ENCODE peak calls at places on chromosomes 16 and 17, in seven cellular contexts. One of them, this sample, is unnamed.

GRCh38 chr16:81518439-81518757 is 73.8 kb downstream of the CMIP start:
- DNase-seq in PC-9: no peak
- DNase-seq in pancreas: no peak
- DNase-seq in mucosa of descending colon: peak
- DNase-seq in D721Med: no peak
- DNase-seq in fibroblast of mammary gland: no peak
- DNase-seq in CD8-positive, alpha-beta T cell: no peak
- DNase-seq in this sample: no peak

GRCh38 chr17:50115744-50116143 is 14.2 kb downstream of the SAMD14 start:
- DNase-seq in PC-9: no peak
- DNase-seq in pancreas: no peak
- DNase-seq in mucosa of descending colon: no peak
- DNase-seq in D721Med: no peak
- DNase-seq in fibroblast of mammary gland: no peak
- DNase-seq in CD8-positive, alpha-beta T cell: no peak
- DNase-seq in this sample: no peak

GRCh38 chr17:49746791-49747490 is 17.0 kb downstream of the FAM117A start:
- DNase-seq in PC-9: no peak
- DNase-seq in pancreas: no peak
- DNase-seq in mucosa of descending colon: no peak
- DNase-seq in D721Med: no peak
- DNase-seq in fibroblast of mammary gland: no peak
- DNase-seq in CD8-positive, alpha-beta T cell: no peak
- DNase-seq in this sample: no peak

GRCh38 chr16:75481475-75481874 is 13.8 kb downstream of the CHST6 start:
- DNase-seq in PC-9: no peak
- DNase-seq in pancreas: no peak
- DNase-seq in mucosa of descending colon: no peak
- DNase-seq in D721Med: no peak
- DNase-seq in fibroblast of mammary gland: no peak
- DNase-seq in CD8-positive, alpha-beta T cell: no peak
- DNase-seq in this sample: no peak

GRCh38 chr16:24013733-24014645 is 178.2 kb downstream of the PRKCB start:
- DNase-seq in PC-9: no peak
- DNase-seq in pancreas: no peak
- DNase-seq in mucosa of descending colon: peak
- DNase-seq in D721Med: no peak
- DNase-seq in fibroblast of mammary gland: no peak
- DNase-seq in CD8-positive, alpha-beta T cell: peak
- DNase-seq in this sample: no peak

GRCh38 chr16:878071-878784 is 77.7 kb upstream of the GNG13 start:
- DNase-seq in PC-9: no peak
- DNase-seq in pancreas: no peak
- DNase-seq in mucosa of descending colon: peak
- DNase-seq in D721Med: no peak
- DNase-seq in fibroblast of mammary gland: no peak
- DNase-seq in CD8-positive, alpha-beta T cell: no peak
- DNase-seq in this sample: peak

GRCh38 chr16:26058326-26058725 is 366.6 kb downstream of the HS3ST4 start:
- DNase-seq in PC-9: no peak
- DNase-seq in pancreas: no peak
- DNase-seq in mucosa of descending colon: no peak
- DNase-seq in D721Med: no peak
- DNase-seq in fibroblast of mammary gland: no peak
- DNase-seq in CD8-positive, alpha-beta T cell: no peak
- DNase-seq in this sample: no peak

GRCh38 chr16:87129771-87130170 is 187.4 kb downstream of the C16orf95 start:
- DNase-seq in PC-9: no peak
- DNase-seq in pancreas: no peak
- DNase-seq in mucosa of descending colon: no peak
- DNase-seq in D721Med: no peak
- DNase-seq in fibroblast of mammary gland: peak
- DNase-seq in CD8-positive, alpha-beta T cell: no peak
- DNase-seq in this sample: no peak

GRCh38 chr16:67384778-67385510 is 8.4 kb downstream of the TPPP3 start:
- DNase-seq in PC-9: no peak
- DNase-seq in pancreas: peak
- DNase-seq in mucosa of descending colon: no peak
- DNase-seq in D721Med: no peak
- DNase-seq in fibroblast of mammary gland: no peak
- DNase-seq in CD8-positive, alpha-beta T cell: no peak
- DNase-seq in this sample: no peak

GRCh38 chr17:52024296-52024870 is 134.1 kb downstream of the CA10 start:
- DNase-seq in PC-9: no peak
- DNase-seq in pancreas: no peak
- DNase-seq in mucosa of descending colon: no peak
- DNase-seq in D721Med: no peak
- DNase-seq in fibroblast of mammary gland: no peak
- DNase-seq in CD8-positive, alpha-beta T cell: no peak
- DNase-seq in this sample: no peak

GRCh38 chr17:17818088-17818526 is 18.7 kb downstream of the SREBF1 start:
- DNase-seq in PC-9: no peak
- DNase-seq in pancreas: no peak
- DNase-seq in mucosa of descending colon: peak
- DNase-seq in D721Med: peak
- DNase-seq in fibroblast of mammary gland: peak
- DNase-seq in CD8-positive, alpha-beta T cell: no peak
- DNase-seq in this sample: no peak

GRCh38 chr16:58464916-58465731 is 34.8 kb upstream of the NDRG4 start:
- DNase-seq in PC-9: no peak
- DNase-seq in pancreas: no peak
- DNase-seq in mucosa of descending colon: no peak
- DNase-seq in D721Med: no peak
- DNase-seq in fibroblast of mammary gland: no peak
- DNase-seq in CD8-positive, alpha-beta T cell: no peak
- DNase-seq in this sample: peak

GRCh38 chr16:1037023-1037933 is 35.3 kb upstream of the SSTR5 start:
- DNase-seq in PC-9: peak
- DNase-seq in pancreas: no peak
- DNase-seq in mucosa of descending colon: no peak
- DNase-seq in D721Med: no peak
- DNase-seq in fibroblast of mammary gland: peak
- DNase-seq in CD8-positive, alpha-beta T cell: no peak
- DNase-seq in this sample: no peak

GRCh38 chr17:17155568-17155967 is 50.6 kb downstream of the PLD6 start:
- DNase-seq in PC-9: no peak
- DNase-seq in pancreas: no peak
- DNase-seq in mucosa of descending colon: no peak
- DNase-seq in D721Med: no peak
- DNase-seq in fibroblast of mammary gland: no peak
- DNase-seq in CD8-positive, alpha-beta T cell: no peak
- DNase-seq in this sample: no peak

GRCh38 chr17:29838961-29839360 is 91.1 kb downstream of the SSH2 start:
- DNase-seq in PC-9: no peak
- DNase-seq in pancreas: no peak
- DNase-seq in mucosa of descending colon: no peak
- DNase-seq in D721Med: no peak
- DNase-seq in fibroblast of mammary gland: no peak
- DNase-seq in CD8-positive, alpha-beta T cell: no peak
- DNase-seq in this sample: peak

GRCh38 chr17:1241904-1242303 is 28.3 kb upstream of the BHLHA9 start:
- DNase-seq in PC-9: no peak
- DNase-seq in pancreas: no peak
- DNase-seq in mucosa of descending colon: no peak
- DNase-seq in D721Med: no peak
- DNase-seq in fibroblast of mammary gland: peak
- DNase-seq in CD8-positive, alpha-beta T cell: no peak
- DNase-seq in this sample: no peak

GRCh38 chr17:68576811-68577551 is 24.2 kb downstream of the FAM20A start:
- DNase-seq in PC-9: no peak
- DNase-seq in pancreas: peak
- DNase-seq in mucosa of descending colon: no peak
- DNase-seq in D721Med: no peak
- DNase-seq in fibroblast of mammary gland: peak
- DNase-seq in CD8-positive, alpha-beta T cell: no peak
- DNase-seq in this sample: no peak

GRCh38 chr17:63095879-63096278 is 129.8 kb downstream of the TANC2 start:
- DNase-seq in PC-9: no peak
- DNase-seq in pancreas: no peak
- DNase-seq in mucosa of descending colon: no peak
- DNase-seq in D721Med: no peak
- DNase-seq in fibroblast of mammary gland: no peak
- DNase-seq in CD8-positive, alpha-beta T cell: no peak
- DNase-seq in this sample: no peak

GRCh38 chr16:85202631-85203461 is 90.6 kb upstream of the CIBAR2 start:
- DNase-seq in PC-9: no peak
- DNase-seq in pancreas: peak
- DNase-seq in mucosa of descending colon: peak
- DNase-seq in D721Med: no peak
- DNase-seq in fibroblast of mammary gland: peak
- DNase-seq in CD8-positive, alpha-beta T cell: no peak
- DNase-seq in this sample: no peak

GRCh38 chr16:22813946-22814325 is at the start of gene HS3ST2:
- DNase-seq in PC-9: no peak
- DNase-seq in pancreas: no peak
- DNase-seq in mucosa of descending colon: peak
- DNase-seq in D721Med: peak
- DNase-seq in fibroblast of mammary gland: peak
- DNase-seq in CD8-positive, alpha-beta T cell: no peak
- DNase-seq in this sample: peak
- TF ChIP-seq CTCF in PC-9: no peak
- TF ChIP-seq CTCF in pancreas: no peak
- TF ChIP-seq CTCF in mucosa of descending colon: no peak
- TF ChIP-seq CTCF in D721Med: peak
- TF ChIP-seq CTCF in fibroblast of mammary gland: no peak
- TF ChIP-seq CTCF in CD8-positive, alpha-beta T cell: no peak
- TF ChIP-seq CTCF in this sample: no peak

GRCh38 chr17:39325528-39326240 is 75.7 kb downstream of the FBXL20 start:
- DNase-seq in PC-9: no peak
- DNase-seq in pancreas: no peak
- DNase-seq in mucosa of descending colon: no peak
- DNase-seq in D721Med: no peak
- DNase-seq in fibroblast of mammary gland: no peak
- DNase-seq in CD8-positive, alpha-beta T cell: no peak
- DNase-seq in this sample: no peak
- TF ChIP-seq CTCF in PC-9: no peak
- TF ChIP-seq CTCF in pancreas: no peak
- TF ChIP-seq CTCF in mucosa of descending colon: no peak
- TF ChIP-seq CTCF in D721Med: no peak
- TF ChIP-seq CTCF in fibroblast of mammary gland: no peak
- TF ChIP-seq CTCF in CD8-positive, alpha-beta T cell: no peak
- TF ChIP-seq CTCF in this sample: no peak

GRCh38 chr16:2150418-2151187 is 2.2 kb downstream of the RAB26 start:
- DNase-seq in PC-9: peak
- DNase-seq in pancreas: peak
- DNase-seq in mucosa of descending colon: peak
- DNase-seq in D721Med: peak
- DNase-seq in fibroblast of mammary gland: peak
- DNase-seq in CD8-positive, alpha-beta T cell: no peak
- DNase-seq in this sample: no peak

GRCh38 chr16:2154533-2155090 is 970 bp upstream of the TRAF7 start:
- DNase-seq in PC-9: no peak
- DNase-seq in pancreas: no peak
- DNase-seq in mucosa of descending colon: no peak
- DNase-seq in D721Med: no peak
- DNase-seq in fibroblast of mammary gland: no peak
- DNase-seq in CD8-positive, alpha-beta T cell: no peak
- DNase-seq in this sample: no peak

GRCh38 chr16:2155091-2156024 is at the start of gene TRAF7:
- DNase-seq in PC-9: peak
- DNase-seq in pancreas: peak
- DNase-seq in mucosa of descending colon: peak
- DNase-seq in D721Med: peak
- DNase-seq in fibroblast of mammary gland: peak
- DNase-seq in CD8-positive, alpha-beta T cell: peak
- DNase-seq in this sample: peak

GRCh38 chr16:2151188-2152091 is 3.0 kb downstream of the RAB26 start:
- DNase-seq in PC-9: no peak
- DNase-seq in pancreas: peak
- DNase-seq in mucosa of descending colon: peak
- DNase-seq in D721Med: no peak
- DNase-seq in fibroblast of mammary gland: peak
- DNase-seq in CD8-positive, alpha-beta T cell: no peak
- DNase-seq in this sample: no peak

DNA sequence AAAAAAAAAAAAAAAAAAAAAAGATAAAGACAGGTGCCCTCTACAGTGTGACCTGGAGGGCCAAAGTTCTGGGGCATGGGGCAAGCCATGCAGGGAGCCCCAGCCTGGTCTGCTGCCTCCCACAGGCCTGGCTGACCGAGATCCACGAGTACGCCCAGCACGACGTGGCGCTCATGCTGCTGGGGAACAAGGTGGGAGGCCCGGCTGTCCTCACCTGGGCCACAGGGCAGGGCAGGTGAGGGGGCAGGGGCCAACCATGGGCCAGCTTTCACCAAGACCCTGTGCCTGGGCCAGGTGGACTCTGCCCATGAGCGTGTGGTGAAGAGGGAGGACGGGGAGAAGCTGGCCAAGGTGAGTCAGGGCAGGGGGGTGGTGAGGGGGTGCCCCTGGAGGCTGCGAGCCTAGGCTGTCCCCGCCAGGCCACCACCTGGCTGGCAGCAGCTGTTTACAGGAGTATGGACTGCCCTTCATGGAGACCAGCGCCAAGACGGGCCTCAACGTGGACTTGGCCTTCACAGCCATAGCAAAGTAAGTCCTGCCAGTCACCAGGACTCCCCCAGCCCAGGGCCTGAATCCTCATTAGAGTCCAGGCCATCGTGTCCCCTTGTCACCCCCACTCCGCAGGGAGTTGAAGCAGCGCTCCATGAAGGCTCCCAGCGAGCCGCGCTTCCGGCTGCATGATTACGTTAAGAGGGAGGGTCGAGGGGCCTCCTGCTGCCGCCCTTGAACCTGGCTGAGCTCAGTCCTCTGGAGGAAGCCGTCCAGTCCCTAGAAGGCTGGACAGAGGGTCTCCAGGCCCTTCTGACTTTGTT is 2.7 kb upstream of the TRAF7 start:
- DNase-seq in PC-9: peak
- DNase-seq in pancreas: peak
- DNase-seq in mucosa of descending colon: peak
- DNase-seq in D721Med: no peak
- DNase-seq in fibroblast of mammary gland: peak
- DNase-seq in CD8-positive, alpha-beta T cell: no peak
- DNase-seq in this sample: no peak
- TF ChIP-seq CTCF in PC-9: no peak
- TF ChIP-seq CTCF in pancreas: no peak
- TF ChIP-seq CTCF in mucosa of descending colon: no peak
- TF ChIP-seq CTCF in D721Med: no peak
- TF ChIP-seq CTCF in fibroblast of mammary gland: no peak
- TF ChIP-seq CTCF in CD8-positive, alpha-beta T cell: no peak
- TF ChIP-seq CTCF in this sample: no peak

DNA sequence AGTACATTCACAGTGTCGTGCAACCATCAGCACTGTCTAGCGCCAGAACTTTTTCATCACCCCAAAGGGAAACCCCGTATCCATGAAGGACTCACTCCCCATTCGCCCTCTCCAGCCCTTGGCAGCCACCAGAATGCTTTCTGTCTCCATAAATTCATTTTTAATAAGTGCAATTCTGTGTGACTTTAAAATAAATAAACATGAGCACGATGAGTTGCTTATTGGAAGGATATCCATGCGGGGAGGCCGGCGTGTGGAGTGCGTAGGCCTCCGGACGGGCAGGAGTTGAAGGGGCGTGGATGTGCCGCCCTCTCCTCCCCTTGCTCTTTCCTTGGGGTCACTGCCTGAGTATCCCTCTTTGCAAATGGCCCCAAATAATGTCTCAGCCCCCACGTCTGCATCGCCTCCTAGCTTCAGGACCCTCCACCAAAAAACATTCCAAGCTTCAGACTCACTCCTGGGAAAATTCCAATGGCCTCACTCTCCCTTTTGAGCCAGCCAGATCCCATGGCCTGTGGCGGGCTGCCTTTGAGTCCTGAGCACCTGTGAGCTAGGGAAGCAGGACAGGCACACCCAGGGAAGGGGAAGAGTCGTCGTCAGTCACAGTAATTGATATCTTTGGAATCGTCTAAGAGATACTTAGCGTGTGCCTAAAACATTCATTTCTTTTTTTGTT is 306.3 kb downstream of the SEC14L1 start:
- DNase-seq in PC-9: no peak
- DNase-seq in pancreas: no peak
- DNase-seq in mucosa of descending colon: no peak
- DNase-seq in D721Med: no peak
- DNase-seq in fibroblast of mammary gland: peak
- DNase-seq in CD8-positive, alpha-beta T cell: no peak
- DNase-seq in this sample: no peak
- TF ChIP-seq CTCF in PC-9: no peak
- TF ChIP-seq CTCF in pancreas: no peak
- TF ChIP-seq CTCF in mucosa of descending colon: no peak
- TF ChIP-seq CTCF in D721Med: no peak
- TF ChIP-seq CTCF in fibroblast of mammary gland: no peak
- TF ChIP-seq CTCF in CD8-positive, alpha-beta T cell: no peak
- TF ChIP-seq CTCF in this sample: no peak

This sample was measured in endothelial cell.